ENCODE peak calls at places on chromosomes 1 and 21, in nine cellular contexts. One of them, this sample, is unnamed.
A peak's percentile ranks its signal among the peaks of the same experiment; 100 is the strongest.

GRCh38 chr21:33670076-33670475 is 27.8 kb downstream of the ITSN1 start:
- DNase-seq in stimulated activated CD4-positive, alpha-beta T cell treated with anti-CD3 and anti-CD28 coated beads, Interleukin-12 subunit alpha, Interleukin-12 subunit beta, amount 100 ng/mL, for 48 hours: no peak
- DNase-seq in spleen: no peak
- DNase-seq in HFFc6: no peak
- DNase-seq in activated naive CD4-positive, alpha-beta T cell: no peak
- DNase-seq in Ammon's horn: no peak
- DNase-seq in AG08395: no peak
- DNase-seq in NCI-H1105 treated with DMSO at 0.1 percent for 48 hours: no peak
- DNase-seq in fibroblast of the conjunctiva: no peak
- DNase-seq in this sample: no peak

GRCh38 chr1:166838766-166839599 is at the start of gene POGK:
- DNase-seq in spleen: peak; percentile 97
- DNase-seq in Ammon's horn: peak; percentile 97
- DNase-seq in stimulated activated CD4-positive, alpha-beta T cell treated with anti-CD3 and anti-CD28 coated beads, Interleukin-12 subunit alpha, Interleukin-12 subunit beta, amount 100 ng/mL, for 48 hours: peak; percentile 82
- DNase-seq in fibroblast of the conjunctiva: peak; percentile 77
- DNase-seq in HFFc6: peak; percentile 77
- DNase-seq in activated naive CD4-positive, alpha-beta T cell: peak; percentile 68
- DNase-seq in NCI-H1105 treated with DMSO at 0.1 percent for 48 hours: peak; percentile 83
- DNase-seq in AG08395: peak; percentile 94
- DNase-seq in this sample: peak; percentile 88

GRCh38 chr1:88935522-88936222 is 44.3 kb upstream of the GTF2B start:
- DNase-seq in activated naive CD4-positive, alpha-beta T cell: no peak
- DNase-seq in NCI-H1105 treated with DMSO at 0.1 percent for 48 hours: peak; percentile 62
- DNase-seq in Ammon's horn: peak; percentile 71
- DNase-seq in HFFc6: peak; percentile 29
- DNase-seq in spleen: no peak
- DNase-seq in fibroblast of the conjunctiva: peak; percentile 28
- DNase-seq in AG08395: peak; percentile 57
- DNase-seq in stimulated activated CD4-positive, alpha-beta T cell treated with anti-CD3 and anti-CD28 coated beads, Interleukin-12 subunit alpha, Interleukin-12 subunit beta, amount 100 ng/mL, for 48 hours: no peak
- DNase-seq in this sample: no peak

GRCh38 chr1:151130837-151131586 is 15.4 kb downstream of the SEMA6C start:
- DNase-seq in Ammon's horn: peak; percentile 91
- DNase-seq in activated naive CD4-positive, alpha-beta T cell: peak; percentile 68
- DNase-seq in fibroblast of the conjunctiva: peak; percentile 67
- DNase-seq in HFFc6: peak; percentile 56
- DNase-seq in spleen: peak; percentile 89
- DNase-seq in stimulated activated CD4-positive, alpha-beta T cell treated with anti-CD3 and anti-CD28 coated beads, Interleukin-12 subunit alpha, Interleukin-12 subunit beta, amount 100 ng/mL, for 48 hours: peak; percentile 79
- DNase-seq in AG08395: peak; percentile 94
- DNase-seq in NCI-H1105 treated with DMSO at 0.1 percent for 48 hours: no peak
- DNase-seq in this sample: peak; percentile 84

GRCh38 chr21:43195131-43196021 is 26.6 kb downstream of the CRYAA start:
- DNase-seq in HFFc6: no peak
- DNase-seq in Ammon's horn: no peak
- DNase-seq in stimulated activated CD4-positive, alpha-beta T cell treated with anti-CD3 and anti-CD28 coated beads, Interleukin-12 subunit alpha, Interleukin-12 subunit beta, amount 100 ng/mL, for 48 hours: no peak
- DNase-seq in activated naive CD4-positive, alpha-beta T cell: no peak
- DNase-seq in spleen: peak; percentile 74
- DNase-seq in fibroblast of the conjunctiva: no peak
- DNase-seq in AG08395: no peak
- DNase-seq in NCI-H1105 treated with DMSO at 0.1 percent for 48 hours: no peak
- DNase-seq in this sample: no peak

GRCh38 chr1:217253985-217254384 is 376.9 kb downstream of the GPATCH2 start:
- DNase-seq in Ammon's horn: no peak
- DNase-seq in stimulated activated CD4-positive, alpha-beta T cell treated with anti-CD3 and anti-CD28 coated beads, Interleukin-12 subunit alpha, Interleukin-12 subunit beta, amount 100 ng/mL, for 48 hours: no peak
- DNase-seq in AG08395: no peak
- DNase-seq in activated naive CD4-positive, alpha-beta T cell: no peak
- DNase-seq in NCI-H1105 treated with DMSO at 0.1 percent for 48 hours: no peak
- DNase-seq in HFFc6: no peak
- DNase-seq in fibroblast of the conjunctiva: no peak
- DNase-seq in spleen: no peak
- DNase-seq in this sample: no peak

GRCh38 chr1:7768583-7768982 is 2.5 kb upstream of the VAMP3 start:
- DNase-seq in NCI-H1105 treated with DMSO at 0.1 percent for 48 hours: no peak
- DNase-seq in Ammon's horn: no peak
- DNase-seq in activated naive CD4-positive, alpha-beta T cell: no peak
- DNase-seq in stimulated activated CD4-positive, alpha-beta T cell treated with anti-CD3 and anti-CD28 coated beads, Interleukin-12 subunit alpha, Interleukin-12 subunit beta, amount 100 ng/mL, for 48 hours: no peak
- DNase-seq in HFFc6: no peak
- DNase-seq in AG08395: no peak
- DNase-seq in spleen: no peak
- DNase-seq in fibroblast of the conjunctiva: no peak
- DNase-seq in this sample: no peak

GRCh38 chr21:29441651-29442050 is 142.9 kb downstream of the BACH1 start:
- DNase-seq in HFFc6: no peak
- DNase-seq in activated naive CD4-positive, alpha-beta T cell: no peak
- DNase-seq in spleen: no peak
- DNase-seq in Ammon's horn: no peak
- DNase-seq in AG08395: peak; percentile 10
- DNase-seq in NCI-H1105 treated with DMSO at 0.1 percent for 48 hours: no peak
- DNase-seq in stimulated activated CD4-positive, alpha-beta T cell treated with anti-CD3 and anti-CD28 coated beads, Interleukin-12 subunit alpha, Interleukin-12 subunit beta, amount 100 ng/mL, for 48 hours: no peak
- DNase-seq in fibroblast of the conjunctiva: no peak
- DNase-seq in this sample: no peak

GRCh38 chr1:28246427-28246832 is 10.5 kb downstream of the ATP5IF1 start:
- DNase-seq in Ammon's horn: no peak
- DNase-seq in activated naive CD4-positive, alpha-beta T cell: no peak
- DNase-seq in fibroblast of the conjunctiva: no peak
- DNase-seq in AG08395: no peak
- DNase-seq in stimulated activated CD4-positive, alpha-beta T cell treated with anti-CD3 and anti-CD28 coated beads, Interleukin-12 subunit alpha, Interleukin-12 subunit beta, amount 100 ng/mL, for 48 hours: no peak
- DNase-seq in spleen: no peak
- DNase-seq in NCI-H1105 treated with DMSO at 0.1 percent for 48 hours: no peak
- DNase-seq in HFFc6: no peak
- DNase-seq in this sample: peak; percentile 8

GRCh38 chr1:32377541-32378220 is 15.3 kb downstream of the TSSK3 start:
- DNase-seq in stimulated activated CD4-positive, alpha-beta T cell treated with anti-CD3 and anti-CD28 coated beads, Interleukin-12 subunit alpha, Interleukin-12 subunit beta, amount 100 ng/mL, for 48 hours: no peak
- DNase-seq in spleen: no peak
- DNase-seq in fibroblast of the conjunctiva: no peak
- DNase-seq in AG08395: no peak
- DNase-seq in HFFc6: no peak
- DNase-seq in Ammon's horn: no peak
- DNase-seq in activated naive CD4-positive, alpha-beta T cell: no peak
- DNase-seq in NCI-H1105 treated with DMSO at 0.1 percent for 48 hours: no peak
- DNase-seq in this sample: no peak

GRCh38 chr1:172254521-172255222 is 165.8 kb upstream of the C1orf105 start:
- DNase-seq in activated naive CD4-positive, alpha-beta T cell: no peak
- DNase-seq in AG08395: peak; percentile 74
- DNase-seq in Ammon's horn: no peak
- DNase-seq in HFFc6: peak; percentile 80
- DNase-seq in stimulated activated CD4-positive, alpha-beta T cell treated with anti-CD3 and anti-CD28 coated beads, Interleukin-12 subunit alpha, Interleukin-12 subunit beta, amount 100 ng/mL, for 48 hours: no peak
- DNase-seq in spleen: no peak
- DNase-seq in fibroblast of the conjunctiva: no peak
- DNase-seq in NCI-H1105 treated with DMSO at 0.1 percent for 48 hours: no peak
- DNase-seq in this sample: no peak

GRCh38 chr1:73717971-73718370 is 480.0 kb downstream of the LRRIQ3 start:
- DNase-seq in NCI-H1105 treated with DMSO at 0.1 percent for 48 hours: no peak
- DNase-seq in HFFc6: no peak
- DNase-seq in spleen: no peak
- DNase-seq in activated naive CD4-positive, alpha-beta T cell: no peak
- DNase-seq in Ammon's horn: no peak
- DNase-seq in AG08395: no peak
- DNase-seq in fibroblast of the conjunctiva: no peak
- DNase-seq in stimulated activated CD4-positive, alpha-beta T cell treated with anti-CD3 and anti-CD28 coated beads, Interleukin-12 subunit alpha, Interleukin-12 subunit beta, amount 100 ng/mL, for 48 hours: no peak
- DNase-seq in this sample: no peak

GRCh38 chr1:91018006-91018405 is 3.8 kb downstream of the ZNF644 start:
- DNase-seq in stimulated activated CD4-positive, alpha-beta T cell treated with anti-CD3 and anti-CD28 coated beads, Interleukin-12 subunit alpha, Interleukin-12 subunit beta, amount 100 ng/mL, for 48 hours: no peak
- DNase-seq in AG08395: no peak
- DNase-seq in spleen: no peak
- DNase-seq in fibroblast of the conjunctiva: no peak
- DNase-seq in NCI-H1105 treated with DMSO at 0.1 percent for 48 hours: no peak
- DNase-seq in activated naive CD4-positive, alpha-beta T cell: no peak
- DNase-seq in Ammon's horn: peak; percentile 56
- DNase-seq in HFFc6: no peak
- DNase-seq in this sample: no peak

GRCh38 chr21:16117851-16118592 is 388.2 kb downstream of the USP25 start:
- DNase-seq in NCI-H1105 treated with DMSO at 0.1 percent for 48 hours: no peak
- DNase-seq in AG08395: peak; percentile 49
- DNase-seq in HFFc6: peak; percentile 60
- DNase-seq in Ammon's horn: no peak
- DNase-seq in spleen: no peak
- DNase-seq in stimulated activated CD4-positive, alpha-beta T cell treated with anti-CD3 and anti-CD28 coated beads, Interleukin-12 subunit alpha, Interleukin-12 subunit beta, amount 100 ng/mL, for 48 hours: no peak
- DNase-seq in activated naive CD4-positive, alpha-beta T cell: no peak
- DNase-seq in fibroblast of the conjunctiva: peak; percentile 84
- DNase-seq in this sample: no peak

GRCh38 chr1:212587304-212588136 is 21.0 kb upstream of the ATF3 start:
- DNase-seq in NCI-H1105 treated with DMSO at 0.1 percent for 48 hours: no peak
- DNase-seq in AG08395: no peak
- DNase-seq in fibroblast of the conjunctiva: no peak
- DNase-seq in HFFc6: no peak
- DNase-seq in stimulated activated CD4-positive, alpha-beta T cell treated with anti-CD3 and anti-CD28 coated beads, Interleukin-12 subunit alpha, Interleukin-12 subunit beta, amount 100 ng/mL, for 48 hours: no peak
- DNase-seq in activated naive CD4-positive, alpha-beta T cell: no peak
- DNase-seq in spleen: no peak
- DNase-seq in Ammon's horn: no peak
- DNase-seq in this sample: no peak

GRCh38 chr1:107276247-107276646 is 135.4 kb downstream of the NTNG1 start:
- DNase-seq in Ammon's horn: no peak
- DNase-seq in activated naive CD4-positive, alpha-beta T cell: no peak
- DNase-seq in stimulated activated CD4-positive, alpha-beta T cell treated with anti-CD3 and anti-CD28 coated beads, Interleukin-12 subunit alpha, Interleukin-12 subunit beta, amount 100 ng/mL, for 48 hours: no peak
- DNase-seq in NCI-H1105 treated with DMSO at 0.1 percent for 48 hours: no peak
- DNase-seq in spleen: no peak
- DNase-seq in fibroblast of the conjunctiva: no peak
- DNase-seq in HFFc6: no peak
- DNase-seq in AG08395: no peak
- DNase-seq in this sample: no peak

GRCh38 chr1:24393892-24394291 is 19.7 kb downstream of the STPG1 start:
- DNase-seq in stimulated activated CD4-positive, alpha-beta T cell treated with anti-CD3 and anti-CD28 coated beads, Interleukin-12 subunit alpha, Interleukin-12 subunit beta, amount 100 ng/mL, for 48 hours: no peak
- DNase-seq in AG08395: peak; percentile 83
- DNase-seq in activated naive CD4-positive, alpha-beta T cell: no peak
- DNase-seq in HFFc6: peak; percentile 83
- DNase-seq in spleen: no peak
- DNase-seq in Ammon's horn: no peak
- DNase-seq in NCI-H1105 treated with DMSO at 0.1 percent for 48 hours: no peak
- DNase-seq in fibroblast of the conjunctiva: no peak
- DNase-seq in this sample: no peak

GRCh38 chr1:20344738-20345137 is 54.1 kb downstream of the VWA5B1 start:
- DNase-seq in AG08395: no peak
- DNase-seq in Ammon's horn: no peak
- DNase-seq in activated naive CD4-positive, alpha-beta T cell: no peak
- DNase-seq in spleen: peak; percentile 4
- DNase-seq in fibroblast of the conjunctiva: no peak
- DNase-seq in NCI-H1105 treated with DMSO at 0.1 percent for 48 hours: no peak
- DNase-seq in stimulated activated CD4-positive, alpha-beta T cell treated with anti-CD3 and anti-CD28 coated beads, Interleukin-12 subunit alpha, Interleukin-12 subunit beta, amount 100 ng/mL, for 48 hours: no peak
- DNase-seq in HFFc6: no peak
- DNase-seq in this sample: no peak

GRCh38 chr1:42730988-42731387 is 9.0 kb downstream of the CLDN19 start:
- DNase-seq in HFFc6: no peak
- DNase-seq in AG08395: no peak
- DNase-seq in stimulated activated CD4-positive, alpha-beta T cell treated with anti-CD3 and anti-CD28 coated beads, Interleukin-12 subunit alpha, Interleukin-12 subunit beta, amount 100 ng/mL, for 48 hours: peak; percentile 29
- DNase-seq in NCI-H1105 treated with DMSO at 0.1 percent for 48 hours: no peak
- DNase-seq in activated naive CD4-positive, alpha-beta T cell: no peak
- DNase-seq in Ammon's horn: no peak
- DNase-seq in spleen: no peak
- DNase-seq in fibroblast of the conjunctiva: no peak
- DNase-seq in this sample: peak; percentile 14

GRCh38 chr1:220271706-220272046 is 577 bp downstream of the RAB3GAP2 start:
- DNase-seq in fibroblast of the conjunctiva: peak; percentile 6
- DNase-seq in AG08395: peak; percentile 45
- DNase-seq in NCI-H1105 treated with DMSO at 0.1 percent for 48 hours: no peak
- DNase-seq in Ammon's horn: peak; percentile 15
- DNase-seq in activated naive CD4-positive, alpha-beta T cell: no peak
- DNase-seq in stimulated activated CD4-positive, alpha-beta T cell treated with anti-CD3 and anti-CD28 coated beads, Interleukin-12 subunit alpha, Interleukin-12 subunit beta, amount 100 ng/mL, for 48 hours: no peak
- DNase-seq in HFFc6: no peak
- DNase-seq in spleen: peak; percentile 75
- DNase-seq in this sample: no peak

GRCh38 chr1:34500451-34500850 is 254.4 kb upstream of the GJB5 start:
- DNase-seq in HFFc6: no peak
- DNase-seq in stimulated activated CD4-positive, alpha-beta T cell treated with anti-CD3 and anti-CD28 coated beads, Interleukin-12 subunit alpha, Interleukin-12 subunit beta, amount 100 ng/mL, for 48 hours: no peak
- DNase-seq in spleen: no peak
- DNase-seq in AG08395: peak; percentile 45
- DNase-seq in NCI-H1105 treated with DMSO at 0.1 percent for 48 hours: no peak
- DNase-seq in Ammon's horn: no peak
- DNase-seq in activated naive CD4-positive, alpha-beta T cell: no peak
- DNase-seq in fibroblast of the conjunctiva: no peak
- DNase-seq in this sample: no peak

GRCh38 chr1:95197616-95198252 is 36.3 kb upstream of the RWDD3 start:
- DNase-seq in stimulated activated CD4-positive, alpha-beta T cell treated with anti-CD3 and anti-CD28 coated beads, Interleukin-12 subunit alpha, Interleukin-12 subunit beta, amount 100 ng/mL, for 48 hours: no peak
- DNase-seq in spleen: no peak
- DNase-seq in fibroblast of the conjunctiva: no peak
- DNase-seq in NCI-H1105 treated with DMSO at 0.1 percent for 48 hours: peak; percentile 25
- DNase-seq in Ammon's horn: no peak
- DNase-seq in AG08395: peak; percentile 43
- DNase-seq in activated naive CD4-positive, alpha-beta T cell: no peak
- DNase-seq in HFFc6: peak; percentile 21
- DNase-seq in this sample: no peak

GRCh38 chr1:22487781-22488180 is 36.1 kb downstream of the ZBTB40 start:
- DNase-seq in stimulated activated CD4-positive, alpha-beta T cell treated with anti-CD3 and anti-CD28 coated beads, Interleukin-12 subunit alpha, Interleukin-12 subunit beta, amount 100 ng/mL, for 48 hours: no peak
- DNase-seq in fibroblast of the conjunctiva: no peak
- DNase-seq in Ammon's horn: no peak
- DNase-seq in activated naive CD4-positive, alpha-beta T cell: no peak
- DNase-seq in NCI-H1105 treated with DMSO at 0.1 percent for 48 hours: no peak
- DNase-seq in spleen: no peak
- DNase-seq in HFFc6: no peak
- DNase-seq in AG08395: no peak
- DNase-seq in this sample: no peak

GRCh38 chr1:200253774-200254495 is 155.9 kb downstream of the ZNF281 start:
- DNase-seq in fibroblast of the conjunctiva: no peak
- DNase-seq in NCI-H1105 treated with DMSO at 0.1 percent for 48 hours: no peak
- DNase-seq in spleen: no peak
- DNase-seq in Ammon's horn: no peak
- DNase-seq in activated naive CD4-positive, alpha-beta T cell: no peak
- DNase-seq in AG08395: no peak
- DNase-seq in HFFc6: no peak
- DNase-seq in stimulated activated CD4-positive, alpha-beta T cell treated with anti-CD3 and anti-CD28 coated beads, Interleukin-12 subunit alpha, Interleukin-12 subunit beta, amount 100 ng/mL, for 48 hours: peak; percentile 23
- DNase-seq in this sample: no peak

GRCh38 chr1:85448358-85448757 is 16.6 kb downstream of the DDAH1 start:
- DNase-seq in HFFc6: peak; percentile 32
- DNase-seq in AG08395: peak; percentile 60
- DNase-seq in activated naive CD4-positive, alpha-beta T cell: no peak
- DNase-seq in NCI-H1105 treated with DMSO at 0.1 percent for 48 hours: no peak
- DNase-seq in Ammon's horn: no peak
- DNase-seq in spleen: no peak
- DNase-seq in fibroblast of the conjunctiva: no peak
- DNase-seq in stimulated activated CD4-positive, alpha-beta T cell treated with anti-CD3 and anti-CD28 coated beads, Interleukin-12 subunit alpha, Interleukin-12 subunit beta, amount 100 ng/mL, for 48 hours: no peak
- DNase-seq in this sample: no peak

GRCh38 chr1:177223359-177223758 is 52.6 kb downstream of the BRINP2 start:
- DNase-seq in stimulated activated CD4-positive, alpha-beta T cell treated with anti-CD3 and anti-CD28 coated beads, Interleukin-12 subunit alpha, Interleukin-12 subunit beta, amount 100 ng/mL, for 48 hours: no peak
- DNase-seq in spleen: no peak
- DNase-seq in activated naive CD4-positive, alpha-beta T cell: no peak
- DNase-seq in fibroblast of the conjunctiva: no peak
- DNase-seq in AG08395: no peak
- DNase-seq in Ammon's horn: no peak
- DNase-seq in HFFc6: no peak
- DNase-seq in NCI-H1105 treated with DMSO at 0.1 percent for 48 hours: no peak
- DNase-seq in this sample: no peak

GRCh38 chr1:178869114-178869697 is 1.7 kb downstream of the ANGPTL1 start:
- DNase-seq in AG08395: peak; percentile 31
- DNase-seq in spleen: no peak
- DNase-seq in fibroblast of the conjunctiva: peak; percentile 65
- DNase-seq in HFFc6: peak; percentile 10
- DNase-seq in stimulated activated CD4-positive, alpha-beta T cell treated with anti-CD3 and anti-CD28 coated beads, Interleukin-12 subunit alpha, Interleukin-12 subunit beta, amount 100 ng/mL, for 48 hours: no peak
- DNase-seq in NCI-H1105 treated with DMSO at 0.1 percent for 48 hours: no peak
- DNase-seq in Ammon's horn: no peak
- DNase-seq in activated naive CD4-positive, alpha-beta T cell: no peak
- DNase-seq in this sample: no peak

GRCh38 chr21:45994086-45994661 is 12.6 kb downstream of the COL6A1 start:
- DNase-seq in activated naive CD4-positive, alpha-beta T cell: no peak
- DNase-seq in HFFc6: no peak
- DNase-seq in spleen: peak; percentile 63
- DNase-seq in fibroblast of the conjunctiva: no peak
- DNase-seq in NCI-H1105 treated with DMSO at 0.1 percent for 48 hours: no peak
- DNase-seq in AG08395: no peak
- DNase-seq in Ammon's horn: no peak
- DNase-seq in stimulated activated CD4-positive, alpha-beta T cell treated with anti-CD3 and anti-CD28 coated beads, Interleukin-12 subunit alpha, Interleukin-12 subunit beta, amount 100 ng/mL, for 48 hours: no peak
- DNase-seq in this sample: no peak

GRCh38 chr1:119799599-119800177 is 11.6 kb downstream of the REG4 start:
- DNase-seq in spleen: no peak
- DNase-seq in activated naive CD4-positive, alpha-beta T cell: no peak
- DNase-seq in AG08395: no peak
- DNase-seq in stimulated activated CD4-positive, alpha-beta T cell treated with anti-CD3 and anti-CD28 coated beads, Interleukin-12 subunit alpha, Interleukin-12 subunit beta, amount 100 ng/mL, for 48 hours: no peak
- DNase-seq in fibroblast of the conjunctiva: no peak
- DNase-seq in NCI-H1105 treated with DMSO at 0.1 percent for 48 hours: no peak
- DNase-seq in Ammon's horn: no peak
- DNase-seq in HFFc6: no peak
- DNase-seq in this sample: no peak

GRCh38 chr1:28751315-28752056 is 14.7 kb downstream of the YTHDF2 start:
- DNase-seq in spleen: no peak
- DNase-seq in activated naive CD4-positive, alpha-beta T cell: no peak
- DNase-seq in fibroblast of the conjunctiva: no peak
- DNase-seq in NCI-H1105 treated with DMSO at 0.1 percent for 48 hours: no peak
- DNase-seq in Ammon's horn: no peak
- DNase-seq in HFFc6: peak; percentile 83
- DNase-seq in AG08395: peak; percentile 67
- DNase-seq in stimulated activated CD4-positive, alpha-beta T cell treated with anti-CD3 and anti-CD28 coated beads, Interleukin-12 subunit alpha, Interleukin-12 subunit beta, amount 100 ng/mL, for 48 hours: no peak
- DNase-seq in this sample: no peak

GRCh38 chr1:11730429-11730861 is 5.5 kb upstream of the AGTRAP start:
- DNase-seq in activated naive CD4-positive, alpha-beta T cell: no peak
- DNase-seq in fibroblast of the conjunctiva: no peak
- DNase-seq in HFFc6: no peak
- DNase-seq in Ammon's horn: peak; percentile 64
- DNase-seq in spleen: no peak
- DNase-seq in NCI-H1105 treated with DMSO at 0.1 percent for 48 hours: no peak
- DNase-seq in stimulated activated CD4-positive, alpha-beta T cell treated with anti-CD3 and anti-CD28 coated beads, Interleukin-12 subunit alpha, Interleukin-12 subunit beta, amount 100 ng/mL, for 48 hours: no peak
- DNase-seq in AG08395: peak; percentile 66
- DNase-seq in this sample: no peak

This sample was measured in stimulated activated naive B cell treated with anti-CD40 and anti-IgM and Interleukin-4, amounts not matched to agents 10 μg/mL and 1 μg/mL and 100 μg/mL, for 72 hours.